ENCODE peak calls at places on chromosomes 6 and 20, in four cellular contexts. One of them, this sample, is unnamed.

GRCh38 chr6:1228754-1229191 is 83.1 kb upstream of the FOXQ1 start:
- DNase-seq in heart left ventricle: no peak
- DNase-seq in cardiac muscle cell: no peak
- DNase-seq in IMR-90: no peak
- DNase-seq in this sample: no peak

GRCh38 chr6:158002951-158003853 is 21.5 kb downstream of the SYNJ2 start:
- DNase-seq in heart left ventricle: peak
- DNase-seq in cardiac muscle cell: no peak
- DNase-seq in IMR-90: peak
- DNase-seq in this sample: peak

GRCh38 chr6:132937466-132937906 is 123.1 kb downstream of the RPS12 start:
- DNase-seq in heart left ventricle: peak
- DNase-seq in cardiac muscle cell: peak
- DNase-seq in IMR-90: peak
- DNase-seq in this sample: no peak

GRCh38 chr6:90383212-90383611 is 86.6 kb upstream of the BACH2 start:
- DNase-seq in heart left ventricle: no peak
- DNase-seq in cardiac muscle cell: no peak
- DNase-seq in IMR-90: no peak
- DNase-seq in this sample: no peak

GRCh38 chr6:46325561-46326525 is 155.1 kb upstream of the ENPP5 start:
- DNase-seq in heart left ventricle: no peak
- DNase-seq in cardiac muscle cell: peak
- DNase-seq in IMR-90: peak
- DNase-seq in this sample: peak

GRCh38 chr20:56978475-56978874 is 288.0 kb downstream of the BMP7 start:
- DNase-seq in heart left ventricle: no peak
- DNase-seq in cardiac muscle cell: no peak
- DNase-seq in IMR-90: no peak
- DNase-seq in this sample: no peak

GRCh38 chr6:69180361-69181067 is 545.4 kb downstream of the ADGRB3 start:
- DNase-seq in heart left ventricle: no peak
- DNase-seq in cardiac muscle cell: no peak
- DNase-seq in IMR-90: no peak
- DNase-seq in this sample: no peak

GRCh38 chr6:161048636-161049035 is 57.1 kb downstream of the MAP3K4 start:
- DNase-seq in heart left ventricle: no peak
- DNase-seq in cardiac muscle cell: no peak
- DNase-seq in IMR-90: peak
- DNase-seq in this sample: peak

GRCh38 chr6:10957414-10957886 is 70.6 kb downstream of the SYCP2L start:
- DNase-seq in heart left ventricle: no peak
- DNase-seq in cardiac muscle cell: no peak
- DNase-seq in IMR-90: no peak
- DNase-seq in this sample: no peak

GRCh38 chr20:31595654-31596411 is 9.3 kb upstream of the ID1 start:
- DNase-seq in heart left ventricle: peak
- DNase-seq in cardiac muscle cell: peak
- DNase-seq in IMR-90: peak
- DNase-seq in this sample: peak

GRCh38 chr6:130326496-130326895 is 39.3 kb upstream of the TMEM200A start:
- DNase-seq in heart left ventricle: no peak
- DNase-seq in cardiac muscle cell: no peak
- DNase-seq in IMR-90: no peak
- DNase-seq in this sample: peak

GRCh38 chr6:137873273-137873762 is 6.3 kb downstream of the TNFAIP3 start:
- DNase-seq in heart left ventricle: peak
- DNase-seq in cardiac muscle cell: no peak
- DNase-seq in IMR-90: peak
- DNase-seq in this sample: peak

GRCh38 chr20:22890605-22891300 is 144.4 kb upstream of the SSTR4 start:
- DNase-seq in heart left ventricle: no peak
- DNase-seq in cardiac muscle cell: no peak
- DNase-seq in IMR-90: no peak
- DNase-seq in this sample: no peak

GRCh38 chr6:2958331-2958711 is 13.0 kb downstream of the SERPINB6 start:
- DNase-seq in heart left ventricle: peak
- DNase-seq in cardiac muscle cell: no peak
- DNase-seq in IMR-90: no peak
- DNase-seq in this sample: no peak

GRCh38 chr6:16405349-16405865 is 167.0 kb downstream of the GMPR start:
- DNase-seq in heart left ventricle: no peak
- DNase-seq in cardiac muscle cell: no peak
- DNase-seq in IMR-90: no peak
- DNase-seq in this sample: no peak

GRCh38 chr20:39993737-39994136 is 695.3 kb downstream of the MAFB start:
- DNase-seq in heart left ventricle: peak
- DNase-seq in cardiac muscle cell: peak
- DNase-seq in IMR-90: no peak
- DNase-seq in this sample: no peak

GRCh38 chr6:110331816-110332215 is 26.3 kb downstream of the METTL24 start:
- DNase-seq in heart left ventricle: no peak
- DNase-seq in cardiac muscle cell: peak
- DNase-seq in IMR-90: peak
- DNase-seq in this sample: no peak

GRCh38 chr20:31706607-31707257 is 15.9 kb downstream of the BCL2L1 start:
- DNase-seq in heart left ventricle: no peak
- DNase-seq in cardiac muscle cell: no peak
- DNase-seq in IMR-90: no peak
- DNase-seq in this sample: no peak

GRCh38 chr20:59032713-59033059 is 551 bp upstream of the ATP5F1E start:
- DNase-seq in heart left ventricle: no peak
- DNase-seq in cardiac muscle cell: no peak
- DNase-seq in IMR-90: peak
- DNase-seq in this sample: no peak
- TF ChIP-seq CTCF in heart left ventricle: no peak
- TF ChIP-seq CTCF in cardiac muscle cell: peak
- TF ChIP-seq CTCF in IMR-90: no peak
- TF ChIP-seq CTCF in this sample: no peak

DNA sequence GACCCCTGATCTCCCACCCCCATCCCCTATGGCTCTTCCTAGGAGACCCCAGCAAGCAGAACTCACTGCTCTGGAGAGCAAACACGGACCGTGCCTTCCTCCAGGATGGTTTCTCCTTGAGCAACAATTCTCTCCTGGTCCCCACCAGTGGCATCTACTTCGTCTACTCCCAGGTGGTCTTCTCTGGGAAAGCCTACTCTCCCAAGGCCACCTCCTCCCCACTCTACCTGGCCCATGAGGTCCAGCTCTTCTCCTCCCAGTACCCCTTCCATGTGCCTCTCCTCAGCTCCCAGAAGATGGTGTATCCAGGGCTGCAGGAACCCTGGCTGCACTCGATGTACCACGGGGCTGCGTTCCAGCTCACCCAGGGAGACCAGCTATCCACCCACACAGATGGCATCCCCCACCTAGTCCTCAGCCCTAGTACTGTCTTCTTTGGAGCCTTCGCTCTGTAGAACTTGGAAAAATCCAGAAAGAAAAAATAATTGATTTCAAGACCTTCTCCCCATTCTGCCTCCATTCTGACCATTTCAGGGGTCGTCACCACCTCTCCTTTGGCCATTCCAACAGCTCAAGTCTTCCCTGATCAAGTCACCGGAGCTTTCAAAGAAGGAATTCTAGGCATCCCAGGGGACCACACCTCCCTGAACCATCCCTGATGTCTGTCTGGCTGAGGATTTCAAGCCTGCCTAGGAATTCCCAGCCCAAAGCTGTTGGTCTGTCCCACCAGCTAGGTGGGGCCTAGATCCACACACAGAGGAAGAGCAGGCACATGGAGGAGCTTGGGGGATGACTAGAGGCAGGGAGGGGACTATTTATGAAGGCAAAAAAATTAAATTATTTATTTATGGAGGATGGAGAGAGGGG is 1.4 kb downstream of the LTA start:
- DNase-seq in heart left ventricle: no peak
- DNase-seq in cardiac muscle cell: no peak
- DNase-seq in IMR-90: no peak
- DNase-seq in this sample: no peak
- H3K4me3 ChIP-seq in heart left ventricle: no peak
- H3K4me3 ChIP-seq in cardiac muscle cell: no peak
- H3K4me3 ChIP-seq in IMR-90: no peak
- H3K4me3 ChIP-seq in this sample: no peak

DNA sequence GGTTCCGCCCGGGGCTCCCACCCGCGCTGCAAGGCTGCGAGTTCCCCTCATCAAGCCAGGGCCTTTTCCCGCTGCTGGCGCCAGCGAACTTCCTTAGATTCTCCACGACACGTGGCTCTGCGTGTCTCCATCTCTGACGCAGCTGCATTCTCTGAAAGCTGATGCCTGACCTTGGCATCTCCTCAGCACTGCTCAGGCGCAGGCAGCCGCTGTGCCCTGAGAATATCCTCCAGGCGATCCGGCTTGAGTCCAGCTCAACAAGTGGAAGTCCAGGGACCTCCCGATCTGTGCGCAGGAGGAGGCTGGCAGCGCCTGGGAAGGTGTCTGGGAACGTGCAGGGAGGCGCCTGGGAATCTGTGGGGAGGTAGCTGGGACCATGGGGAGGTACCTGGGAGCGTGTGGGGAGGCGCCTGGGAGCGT is 171.2 kb upstream of the THBS2 start:
- DNase-seq in heart left ventricle: no peak
- DNase-seq in cardiac muscle cell: no peak
- DNase-seq in IMR-90: peak
- DNase-seq in this sample: no peak
- TF ChIP-seq CTCF in heart left ventricle: no peak
- TF ChIP-seq CTCF in cardiac muscle cell: no peak
- TF ChIP-seq CTCF in IMR-90: no peak
- TF ChIP-seq CTCF in this sample: no peak

GRCh38 chr20:48822879-48823385 is 4.9 kb downstream of the PREX1 start:
- DNase-seq in heart left ventricle: no peak
- DNase-seq in cardiac muscle cell: no peak
- DNase-seq in IMR-90: no peak
- DNase-seq in this sample: no peak
- H3K4me3 ChIP-seq in heart left ventricle: no peak
- H3K4me3 ChIP-seq in cardiac muscle cell: no peak
- H3K4me3 ChIP-seq in IMR-90: no peak
- H3K4me3 ChIP-seq in this sample: no peak

DNA sequence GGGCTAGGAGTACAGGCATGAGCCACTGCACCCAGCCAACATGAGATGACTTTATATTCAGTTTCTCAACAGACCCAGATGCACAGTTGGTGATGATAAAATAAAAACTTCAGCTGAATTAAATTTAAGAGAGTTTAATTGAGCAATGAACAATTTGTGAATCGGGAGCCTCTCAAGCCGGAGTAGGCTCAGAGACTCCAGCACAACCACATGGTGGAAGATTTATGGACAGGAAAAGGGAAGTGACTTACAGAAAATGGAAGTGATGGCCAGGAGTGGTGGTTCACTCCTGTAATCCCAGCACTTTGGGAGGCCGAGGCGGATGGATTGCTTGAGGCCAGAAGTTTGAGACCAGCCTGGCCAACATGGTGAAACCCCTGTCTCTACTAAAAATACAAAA is 10.4 kb upstream of the BCAS4 start:
- DNase-seq in heart left ventricle: no peak
- DNase-seq in cardiac muscle cell: no peak
- DNase-seq in IMR-90: no peak
- DNase-seq in this sample: no peak
- TF ChIP-seq CTCF in heart left ventricle: no peak
- TF ChIP-seq CTCF in cardiac muscle cell: no peak
- TF ChIP-seq CTCF in IMR-90: no peak
- TF ChIP-seq CTCF in this sample: no peak

GRCh38 chr6:114157848-114158247 is 185.0 kb downstream of the HS3ST5 start:
- DNase-seq in heart left ventricle: no peak
- DNase-seq in cardiac muscle cell: no peak
- DNase-seq in IMR-90: no peak
- DNase-seq in this sample: no peak

GRCh38 chr6:114153448-114153847 is 182.5 kb upstream of the HDAC2 start:
- DNase-seq in heart left ventricle: no peak
- DNase-seq in cardiac muscle cell: no peak
- DNase-seq in IMR-90: no peak
- DNase-seq in this sample: no peak

GRCh38 chr6:114158838-114159694 is 183.8 kb downstream of the HS3ST5 start:
- DNase-seq in heart left ventricle: no peak
- DNase-seq in cardiac muscle cell: no peak
- DNase-seq in IMR-90: no peak
- DNase-seq in this sample: no peak

GRCh38 chr6:114151070-114151685 is 180.2 kb upstream of the HDAC2 start:
- DNase-seq in heart left ventricle: no peak
- DNase-seq in cardiac muscle cell: no peak
- DNase-seq in IMR-90: no peak
- DNase-seq in this sample: no peak

DNA sequence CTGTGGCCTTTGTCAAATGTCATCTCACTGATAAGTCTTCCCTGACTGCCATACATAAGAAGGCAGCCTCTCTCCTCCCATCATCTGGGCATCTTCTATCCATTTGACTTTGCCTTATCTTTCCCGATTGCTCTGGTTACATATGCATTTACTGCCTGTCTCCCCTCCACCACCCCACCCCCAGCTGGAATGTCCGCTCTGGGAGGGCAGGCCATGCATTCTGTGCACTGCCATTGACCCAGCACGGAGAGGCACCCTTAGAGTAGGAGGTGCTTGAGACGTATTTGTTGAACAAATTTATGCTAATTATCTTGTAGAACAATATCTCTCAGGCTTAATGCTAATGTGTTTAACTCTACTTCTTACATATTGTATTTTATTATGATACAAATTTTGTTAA is 183.9 kb upstream of the HDAC2 start:
- DNase-seq in heart left ventricle: no peak
- DNase-seq in cardiac muscle cell: no peak
- DNase-seq in IMR-90: no peak
- DNase-seq in this sample: no peak
- H3K4me3 ChIP-seq in heart left ventricle: no peak
- H3K4me3 ChIP-seq in cardiac muscle cell: no peak
- H3K4me3 ChIP-seq in IMR-90: no peak
- H3K4me3 ChIP-seq in this sample: no peak

GRCh38 chr20:37711001-37711400 is 17.2 kb downstream of the CTNNBL1 start:
- DNase-seq in heart left ventricle: no peak
- DNase-seq in cardiac muscle cell: no peak
- DNase-seq in IMR-90: no peak
- DNase-seq in this sample: no peak
- TF ChIP-seq CTCF in heart left ventricle: no peak
- TF ChIP-seq CTCF in cardiac muscle cell: no peak
- TF ChIP-seq CTCF in IMR-90: no peak
- TF ChIP-seq CTCF in this sample: no peak

GRCh38 chr6:75494290-75494689 is 690 bp upstream of the FILIP1 start:
- DNase-seq in heart left ventricle: no peak
- DNase-seq in cardiac muscle cell: no peak
- DNase-seq in IMR-90: no peak
- DNase-seq in this sample: no peak
- H3K4me3 ChIP-seq in heart left ventricle: no peak
- H3K4me3 ChIP-seq in cardiac muscle cell: peak
- H3K4me3 ChIP-seq in IMR-90: no peak
- H3K4me3 ChIP-seq in this sample: no peak

This sample was measured in AG09309.